ENCODE peak calls at places on chromosomes 16 and 17, in eight cellular contexts. G is GM12865; D is foreskin fibroblast; W is activated CD8-positive, alpha-beta T cell treated with anti-CD3 and anti-CD28 coated beads for 36 hours; V is mucosa of descending colon; U is AG10803; B is cardiac muscle cell; J is GM10248. C is an unnamed sample.

GRCh38 chr17:82241183-82241925 is 12.5 kb downstream of the SLC16A3 start:
- DNase-seq in G (no peak), D (peak; percentile 94), W (peak; percentile 75), V (peak; percentile 86), U (peak; percentile 69), B (peak; percentile 74), J (no peak), C (no peak)

GRCh38 chr17:12415031-12415430 is 250.7 kb upstream of the MYOCD start:
- DNase-seq in G (no peak), D (peak; percentile 64), W (no peak), V (no peak), U (peak; percentile 61), B (no peak), J (no peak), C (no peak)

GRCh38 chr17:82217530-82218204 is 5.0 kb upstream of the CCDC57 start:
- DNase-seq in G (no peak), D (peak; percentile 92), W (no peak), V (peak; percentile 87), U (peak; percentile 95), B (peak; percentile 96), J (no peak), C (no peak)

GRCh38 chr17:57110152-57110542 is 25.1 kb downstream of the AKAP1 start:
- DNase-seq in G (no peak), D (no peak), W (no peak), V (no peak), U (no peak), B (peak; percentile 23), J (no peak), C (no peak)

GRCh38 chr16:89536886-89537548 is 23.5 kb upstream of the RPL13 start:
- DNase-seq in G (no peak), D (no peak), W (no peak), V (no peak), U (peak; percentile 3), B (no peak), J (no peak), C (no peak)

GRCh38 chr16:14286381-14287230 is 215.5 kb downstream of the MRTFB start:
- DNase-seq in G (peak; percentile 90), D (peak; percentile 12), W (peak; percentile 42), V (no peak), U (no peak), B (no peak), J (no peak), C (peak; percentile 59)

GRCh38 chr16:78375055-78375679 is 275.7 kb downstream of the WWOX start:
- DNase-seq in G (no peak), D (no peak), W (no peak), V (no peak), U (no peak), B (no peak), J (no peak), C (no peak)

GRCh38 chr17:12136243-12136642 is 115.6 kb downstream of the MAP2K4 start:
- DNase-seq in G (no peak), D (no peak), W (no peak), V (no peak), U (no peak), B (no peak), J (no peak), C (no peak)

GRCh38 chr17:17768415-17769088 is 68.2 kb downstream of the SREBF1 start:
- DNase-seq in G (no peak), D (no peak), W (no peak), V (peak; percentile 40), U (no peak), B (no peak), J (no peak), C (no peak)

GRCh38 chr17:17767497-17768286 is 69.1 kb downstream of the SREBF1 start:
- DNase-seq in G (no peak), D (no peak), W (no peak), V (peak; percentile 33), U (no peak), B (no peak), J (no peak), C (no peak)

GRCh38 chr17:17770371-17771059 is 66.3 kb downstream of the SREBF1 start:
- DNase-seq in G (no peak), D (no peak), W (no peak), V (peak; percentile 27), U (no peak), B (no peak), J (no peak), C (no peak)

GRCh38 chr17:17771498-17772201 is 65.1 kb downstream of the SREBF1 start:
- DNase-seq in G (no peak), D (no peak), W (no peak), V (peak; percentile 39), U (no peak), B (no peak), J (no peak), C (no peak)

GRCh38 chr17:17769869-17770361 is 66.9 kb downstream of the SREBF1 start:
- DNase-seq in G (no peak), D (no peak), W (no peak), V (peak; percentile 45), U (no peak), B (no peak), J (no peak), C (no peak)
- TF ChIP-seq CTCF in G (no peak), D (no peak), W (no peak), V (no peak), U (no peak), B (no peak), J (no peak), C (no peak)

GRCh38 chr16:69839798-69840409 is 77.8 kb downstream of the WWP2 start:
- DNase-seq in G (no peak), D (no peak), W (no peak), V (peak; percentile 89), U (no peak), B (no peak), J (no peak), C (no peak)

GRCh38 chr16:69837380-69837779 is 75.2 kb downstream of the WWP2 start:
- DNase-seq in G (no peak), D (no peak), W (no peak), V (no peak), U (no peak), B (no peak), J (no peak), C (no peak)

GRCh38 chr16:69839240-69839688 is 77.1 kb downstream of the WWP2 start:
- DNase-seq in G (no peak), D (no peak), W (no peak), V (no peak), U (no peak), B (no peak), J (no peak), C (no peak)

GRCh38 chr16:69836252-69836651 is 74.1 kb downstream of the WWP2 start:
- DNase-seq in G (no peak), D (no peak), W (no peak), V (no peak), U (no peak), B (no peak), J (no peak), C (no peak)

GRCh38 chr16:69838417-69838990 is 76.4 kb downstream of the WWP2 start:
- DNase-seq in G (no peak), D (no peak), W (no peak), V (peak; percentile 65), U (no peak), B (peak; percentile 10), J (no peak), C (no peak)
- TF ChIP-seq CTCF in G (no peak), D (no peak), W (no peak), V (no peak), U (no peak), B (no peak), J (no peak), C (no peak)

GRCh38 chr16:87679593-87680271 is 77.4 kb downstream of the JPH3 start:
- DNase-seq in G (no peak), D (no peak), W (no peak), V (no peak), U (no peak), B (no peak), J (no peak), C (no peak)

GRCh38 chr16:87680272-87680644 is 78.0 kb downstream of the JPH3 start:
- DNase-seq in G (no peak), D (no peak), W (no peak), V (no peak), U (no peak), B (no peak), J (no peak), C (no peak)

GRCh38 chr16:87682852-87683399 is 80.6 kb downstream of the JPH3 start:
- DNase-seq in G (no peak), D (no peak), W (no peak), V (no peak), U (no peak), B (no peak), J (no peak), C (no peak)

GRCh38 chr16:87684106-87684677 is 81.6 kb downstream of the KLHDC4 start:
- DNase-seq in G (no peak), D (no peak), W (no peak), V (no peak), U (no peak), B (no peak), J (no peak), C (no peak)

DNA sequence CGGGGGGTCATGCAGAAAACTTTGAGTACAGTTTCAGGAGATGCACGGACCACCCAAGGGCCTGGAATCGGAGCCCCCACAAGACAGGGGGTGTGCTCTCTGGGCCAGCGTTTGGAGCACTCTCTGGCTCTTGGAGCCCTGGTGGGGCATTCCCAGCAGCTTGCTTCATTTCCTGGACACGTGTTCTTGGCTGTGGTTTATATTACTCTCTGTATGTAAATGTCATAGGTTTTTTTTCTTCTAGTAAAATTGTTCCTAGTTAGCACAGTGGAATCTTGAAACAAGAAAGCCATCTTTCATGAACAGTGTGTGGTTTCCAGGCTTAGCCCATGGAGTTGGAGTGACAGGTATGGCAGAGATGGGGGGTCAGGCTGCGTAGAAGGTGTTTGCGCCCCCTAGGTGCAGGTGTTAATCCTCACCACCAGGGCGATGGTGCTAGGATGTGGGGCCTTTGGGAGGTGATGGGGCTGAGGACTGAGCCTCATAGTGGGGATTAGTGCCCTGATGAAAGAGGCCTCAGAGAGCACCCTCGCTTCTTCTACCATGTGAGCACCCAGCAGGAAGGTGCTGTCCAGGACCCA is 79.8 kb downstream of the JPH3 start:
- DNase-seq in G (peak; percentile 45), D (peak; percentile 82), W (peak; percentile 63), V (no peak), U (peak; percentile 72), B (peak; percentile 78), J (no peak), C (no peak)
- TF ChIP-seq CTCF in G (peak; percentile 47), D (peak; percentile 43), W (no peak), V (no peak), U (peak; percentile 47), B (peak; percentile 56), J (no peak), C (no peak)

GRCh38 chr17:40023590-40024292 is 8.5 kb downstream of the CSF3 start:
- DNase-seq in G (no peak), D (peak; percentile 78), W (no peak), V (peak; percentile 88), U (no peak), B (peak; percentile 20), J (no peak), C (no peak)

GRCh38 chr17:40024901-40025300 is 9.7 kb downstream of the CSF3 start:
- DNase-seq in G (no peak), D (no peak), W (no peak), V (no peak), U (no peak), B (no peak), J (no peak), C (no peak)

GRCh38 chr17:40025991-40026815 is 11.0 kb downstream of the CSF3 start:
- DNase-seq in G (no peak), D (no peak), W (peak; percentile 52), V (no peak), U (no peak), B (no peak), J (no peak), C (peak; percentile 22)

GRCh38 chr17:40026816-40027613 is 11.8 kb downstream of the CSF3 start:
- DNase-seq in G (peak; percentile 86), D (peak; percentile 93), W (peak; percentile 83), V (peak; percentile 85), U (peak; percentile 72), B (peak; percentile 86), J (peak; percentile 92), C (peak; percentile 93)

DNA sequence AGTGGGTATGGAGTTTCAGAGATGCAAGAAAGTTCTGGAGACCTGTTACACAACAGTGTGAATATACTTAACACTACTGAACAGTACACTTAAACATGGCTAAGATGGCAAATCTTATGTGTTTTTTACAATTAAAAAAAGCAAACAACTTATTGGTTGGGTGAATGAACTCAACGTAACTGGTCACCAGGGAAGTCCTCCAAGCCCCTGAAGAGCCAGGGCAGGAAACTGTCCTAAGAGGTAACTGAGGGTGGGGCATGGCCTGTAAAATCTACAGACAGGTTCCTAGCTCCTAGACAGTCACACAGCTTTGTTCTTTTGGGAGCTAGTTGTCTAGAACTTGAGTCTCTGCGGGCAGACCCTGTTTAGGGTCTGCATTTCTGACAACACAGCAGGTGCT is 10.3 kb downstream of the CSF3 start:
- DNase-seq in G (no peak), D (no peak), W (no peak), V (no peak), U (no peak), B (no peak), J (no peak), C (no peak)
- TF ChIP-seq CTCF in G (no peak), D (no peak), W (no peak), V (no peak), U (no peak), B (no peak), J (no peak), C (no peak)